ENCODE peak calls at places on chromosomes 1 and 21, in ten cellular contexts. V is activated naive CD4-positive, alpha-beta T cell; P is kidney epithelial cell; G is GM04504; C is body of pancreas; Z is stimulated activated CD8-positive, alpha-beta memory T cell treated with anti-CD3 and anti-CD28 coated beads, Interleukin-15, amount 100 ng/mL, for 24 hours; Y is AG08396; W is mesothelial cell of epicardium; H is sciatic nerve; X is OCI-LY7. R is an unnamed sample.

GRCh38 chr1:212132040-212132439 is 96.5 kb downstream of the DTL start:
- DNase-seq in V (no peak), P (peak), G (no peak), C (no peak), Z (no peak), Y (peak), W (no peak), H (no peak), X (no peak), R (no peak)

GRCh38 chr1:89060091-89060490 is 4.9 kb downstream of the GBP1 start:
- DNase-seq in V (no peak), P (no peak), G (no peak), C (no peak), Z (no peak), Y (no peak), W (no peak), H (no peak), X (no peak), R (no peak)

GRCh38 chr1:212981025-212981495 is 30.7 kb downstream of the VASH2 start:
- DNase-seq in V (no peak), P (no peak), G (no peak), C (peak), Z (no peak), Y (no peak), W (no peak), H (no peak), X (no peak), R (no peak)

GRCh38 chr1:35860680-35861079 is 22.3 kb upstream of the AGO1 start:
- DNase-seq in V (no peak), P (no peak), G (no peak), C (no peak), Z (no peak), Y (no peak), W (no peak), H (no peak), X (no peak), R (no peak)

GRCh38 chr1:19563336-19564097 is 78.2 kb upstream of the CAPZB start:
- DNase-seq in V (no peak), P (no peak), G (peak), C (peak), Z (no peak), Y (peak), W (peak), H (peak), X (no peak), R (peak)

GRCh38 chr1:6245086-6245868 is 1.3 kb downstream of the HES3 start:
- DNase-seq in V (peak), P (no peak), G (no peak), C (peak), Z (peak), Y (peak), W (peak), H (peak), X (peak), R (no peak)

GRCh38 chr1:151196292-151196800 is 2.0 kb upstream of the PIP5K1A start:
- DNase-seq in V (no peak), P (peak), G (peak), C (peak), Z (no peak), Y (peak), W (no peak), H (peak), X (peak), R (no peak)

GRCh38 chr1:173444757-173445156 is 32.4 kb upstream of the PRDX6 start:
- DNase-seq in V (no peak), P (no peak), G (no peak), C (no peak), Z (no peak), Y (no peak), W (no peak), H (no peak), X (peak), R (no peak)

GRCh38 chr1:54581621-54582035 is 33.6 kb downstream of the ACOT11 start:
- DNase-seq in V (no peak), P (peak), G (peak), C (peak), Z (no peak), Y (peak), W (no peak), H (peak), X (no peak), R (peak)

GRCh38 chr1:7941437-7941793 is 776 bp upstream of the TNFRSF9 start:
- DNase-seq in V (no peak), P (no peak), G (no peak), C (no peak), Z (no peak), Y (no peak), W (no peak), H (no peak), X (no peak), R (no peak)

GRCh38 chr21:41764558-41765392 is 2.1 kb downstream of the RIPK4 start:
- DNase-seq in V (no peak), P (peak), G (no peak), C (peak), Z (no peak), Y (no peak), W (no peak), H (no peak), X (no peak), R (no peak)

GRCh38 chr1:177959793-177960515 is 9.9 kb downstream of the SEC16B start:
- DNase-seq in V (no peak), P (no peak), G (no peak), C (no peak), Z (no peak), Y (peak), W (no peak), H (no peak), X (no peak), R (no peak)

GRCh38 chr1:35287807-35288640 is 19.5 kb downstream of the ZMYM4 start:
- DNase-seq in V (no peak), P (no peak), G (no peak), C (no peak), Z (no peak), Y (peak), W (no peak), H (no peak), X (no peak), R (no peak)

GRCh38 chr1:183180634-183181056 is 5.4 kb upstream of the LAMC2 start:
- DNase-seq in V (no peak), P (peak), G (peak), C (peak), Z (no peak), Y (no peak), W (no peak), H (peak), X (no peak), R (peak)

GRCh38 chr1:185595835-185596667 is 138.1 kb upstream of the HMCN1 start:
- DNase-seq in V (no peak), P (no peak), G (no peak), C (peak), Z (no peak), Y (peak), W (no peak), H (no peak), X (peak), R (no peak)

GRCh38 chr1:203860396-203860951 is 925 bp upstream of the SNRPE start:
- DNase-seq in V (no peak), P (no peak), G (no peak), C (peak), Z (no peak), Y (peak), W (peak), H (no peak), X (no peak), R (no peak)

GRCh38 chr1:96418969-96419368 is 302.6 kb upstream of the PTBP2 start:
- DNase-seq in V (no peak), P (no peak), G (no peak), C (no peak), Z (no peak), Y (no peak), W (no peak), H (no peak), X (no peak), R (no peak)

GRCh38 chr1:10693497-10694273 is 102.8 kb downstream of the CASZ1 start:
- DNase-seq in V (no peak), P (no peak), G (no peak), C (peak), Z (no peak), Y (peak), W (peak), H (no peak), X (peak), R (no peak)

GRCh38 chr1:227417622-227418245 is 99.4 kb upstream of the CDC42BPA start:
- DNase-seq in V (no peak), P (no peak), G (no peak), C (no peak), Z (no peak), Y (no peak), W (no peak), H (no peak), X (no peak), R (no peak)

GRCh38 chr21:34191876-34192275 is 118.5 kb downstream of the MRPS6 start:
- DNase-seq in V (no peak), P (no peak), G (no peak), C (no peak), Z (no peak), Y (no peak), W (no peak), H (no peak), X (no peak), R (no peak)

GRCh38 chr1:84782311-84782771 is 92.1 kb upstream of the SSX2IP start:
- DNase-seq in V (peak), P (no peak), G (peak), C (peak), Z (peak), Y (peak), W (peak), H (peak), X (peak), R (no peak)

GRCh38 chr1:35031103-35031452 is 667 bp downstream of the ZMYM6 start:
- DNase-seq in V (peak), P (no peak), G (no peak), C (peak), Z (peak), Y (peak), W (no peak), H (no peak), X (peak), R (peak)

GRCh38 chr1:52665173-52666020 is 32.4 kb downstream of the SHISAL2A start:
- DNase-seq in V (no peak), P (no peak), G (no peak), C (no peak), Z (no peak), Y (no peak), W (no peak), H (peak), X (no peak), R (no peak)

GRCh38 chr1:43552813-43553212 is 22.1 kb downstream of the PTPRF start:
- DNase-seq in V (no peak), P (no peak), G (no peak), C (peak), Z (no peak), Y (peak), W (no peak), H (no peak), X (no peak), R (no peak)

GRCh38 chr1:24009406-24009805 is 29.3 kb upstream of the SRSF10 start:
- DNase-seq in V (no peak), P (peak), G (no peak), C (no peak), Z (no peak), Y (peak), W (no peak), H (no peak), X (no peak), R (no peak)

GRCh38 chr1:153510984-153511410 is 24.8 kb downstream of the S100A6 start:
- DNase-seq in V (peak), P (no peak), G (no peak), C (peak), Z (peak), Y (peak), W (peak), H (peak), X (peak), R (no peak)

GRCh38 chr1:188433428-188433827 is 1604.7 kb downstream of the PLA2G4A start:
- DNase-seq in V (no peak), P (peak), G (no peak), C (no peak), Z (no peak), Y (no peak), W (no peak), H (no peak), X (no peak), R (no peak)

GRCh38 chr1:117605164-117605810 is 561 bp upstream of the TENT5C start:
- DNase-seq in V (no peak), P (no peak), G (no peak), C (peak), Z (no peak), Y (peak), W (no peak), H (peak), X (no peak), R (peak)

GRCh38 chr1:58162952-58163550 is 383.5 kb downstream of the OMA1 start:
- DNase-seq in V (no peak), P (peak), G (peak), C (peak), Z (no peak), Y (peak), W (peak), H (peak), X (peak), R (no peak)

GRCh38 chr1:3370856-3371703 is 83.4 kb upstream of the ARHGEF16 start:
- DNase-seq in V (no peak), P (no peak), G (no peak), C (no peak), Z (no peak), Y (no peak), W (no peak), H (no peak), X (no peak), R (no peak)

GRCh38 chr1:193210991-193211390 is 24.6 kb upstream of the B3GALT2 start:
- DNase-seq in V (no peak), P (no peak), G (no peak), C (no peak), Z (no peak), Y (no peak), W (no peak), H (no peak), X (no peak), R (no peak)

GRCh38 chr1:93810316-93810715 is 68.7 kb downstream of the DNTTIP2 start:
- DNase-seq in V (no peak), P (no peak), G (peak), C (no peak), Z (no peak), Y (no peak), W (no peak), H (no peak), X (no peak), R (no peak)

GRCh38 chr1:35573198-35573775 is at the start of gene TFAP2E:
- DNase-seq in V (no peak), P (no peak), G (no peak), C (peak), Z (no peak), Y (peak), W (peak), H (no peak), X (no peak), R (peak)

GRCh38 chr21:20739421-20739820 is 258.8 kb upstream of the NCAM2 start:
- DNase-seq in V (no peak), P (no peak), G (no peak), C (no peak), Z (no peak), Y (no peak), W (no peak), H (no peak), X (no peak), R (no peak)

GRCh38 chr1:235883261-235883927 is 16.7 kb upstream of the LYST start:
- DNase-seq in V (no peak), P (peak), G (peak), C (peak), Z (no peak), Y (peak), W (no peak), H (peak), X (no peak), R (peak)

GRCh38 chr1:182784556-182785171 is 4.9 kb upstream of the NPL start:
- DNase-seq in V (no peak), P (no peak), G (no peak), C (peak), Z (no peak), Y (peak), W (no peak), H (no peak), X (peak), R (no peak)

GRCh38 chr1:51622455-51622913 is 5.6 kb downstream of the OSBPL9 start:
- DNase-seq in V (no peak), P (peak), G (peak), C (peak), Z (no peak), Y (peak), W (no peak), H (no peak), X (no peak), R (peak)

GRCh38 chr1:215830221-215830620 is 263.1 kb downstream of the KCTD3 start:
- DNase-seq in V (no peak), P (no peak), G (no peak), C (no peak), Z (no peak), Y (no peak), W (no peak), H (no peak), X (no peak), R (no peak)

R was measured in coronary artery.